ENCODE peak calls at places on chromosome 17, in five cellular contexts. L, Y, E, G and W are unnamed samples.
A peak's percentile ranks its signal among the peaks of the same experiment; 100 is the strongest.

GRCh38 chr17:77456951-77457548 is 316.3 kb downstream of the SEC14L1 start:
- DNase-seq in Y (no peak), E (no peak), G (no peak), L (no peak), W (no peak)

GRCh38 chr17:21252875-21253645 is at the start of gene NATD1:
- DNase-seq in G (peak; percentile 80), L (peak; percentile 87), E (peak; percentile 59), Y (peak; percentile 66), W (peak; percentile 95)

GRCh38 chr17:44442806-44443205 is 53.4 kb upstream of the ITGA2B start:
- DNase-seq in E (no peak), L (no peak), Y (no peak), G (no peak), W (no peak)

GRCh38 chr17:48522990-48523389 is 7.8 kb downstream of the HOXB1 start:
- DNase-seq in Y (no peak), E (no peak), G (no peak), L (no peak), W (no peak)

GRCh38 chr17:44360826-44361225 is 2.8 kb downstream of the FAM171A2 start:
- DNase-seq in L (peak; percentile 22), Y (no peak), G (no peak), E (no peak), W (no peak)

GRCh38 chr17:69722518-69722917 is 308.0 kb downstream of the MAP2K6 start:
- DNase-seq in G (no peak), Y (no peak), E (no peak), L (no peak), W (no peak)

GRCh38 chr17:44767493-44767892 is 8.7 kb downstream of the ADAM11 start:
- DNase-seq in Y (no peak), G (no peak), L (no peak), E (no peak), W (no peak)

GRCh38 chr17:2852729-2853110 is 56.5 kb downstream of the RAP1GAP2 start:
- DNase-seq in E (no peak), Y (no peak), L (no peak), G (no peak), W (no peak)

GRCh38 chr17:19755821-19756510 is 7.9 kb upstream of the ALDH3A1 start:
- DNase-seq in L (no peak), Y (no peak), G (no peak), E (no peak), W (no peak)